ENCODE peak calls at places on chromosomes 3 and 15, in six cellular contexts. T is SJSA1, V is BE2C, I is dermis microvascular lymphatic vessel endothelial cell, U is endothelial cell, P is WTC11. K is an unnamed sample.

GRCh38 chr3:24128195-24129005 is 183.3 kb downstream of the NR1D2 start:
- DNase-seq in T (no peak), V (no peak), I (no peak), U (no peak), P (no peak), K (no peak)

GRCh38 chr15:96043586-96044171 is 286.8 kb upstream of the NR2F2 start:
- DNase-seq in T (no peak), V (no peak), I (no peak), U (no peak), P (no peak), K (no peak)

GRCh38 chr3:179853176-179853575 is 183.6 kb downstream of the PEX5L start:
- DNase-seq in T (no peak), V (no peak), I (no peak), U (no peak), P (no peak), K (no peak)

GRCh38 chr3:119637679-119638525 is 22.5 kb downstream of the POPDC2 start:
- DNase-seq in T (peak; percentile 76), V (no peak), I (no peak), U (no peak), P (no peak), K (no peak)

GRCh38 chr15:27958911-27959598 is 140.1 kb downstream of the OCA2 start:
- DNase-seq in T (no peak), V (no peak), I (no peak), U (no peak), P (no peak), K (no peak)

GRCh38 chr15:63035977-63036376 is 6.6 kb upstream of the TPM1 start:
- DNase-seq in T (no peak), V (no peak), I (no peak), U (no peak), P (no peak), K (no peak)

GRCh38 chr3:129483870-129484269 is 43.8 kb downstream of the IFT122 start:
- DNase-seq in T (no peak), V (no peak), I (no peak), U (no peak), P (no peak), K (no peak)

GRCh38 chr3:186626254-186626847 is 13.5 kb downstream of the AHSG start:
- DNase-seq in T (no peak), V (no peak), I (no peak), U (no peak), P (no peak), K (no peak)

K was measured in stimulated activated CD4-positive, alpha-beta T cell treated with anti-CD3 and anti-CD28 coated beads, Interleukin-1b, Interleukin-23, amount 100 ng/mL, for 48 hours.